ENCODE peak calls at places on chromosomes 3 and 15, in seven cellular contexts. P is left ventricle myocardium inferior, T is cardiac muscle cell, M is PC-3, Z is fibroblast of lung, L is IMR-90, Q is sigmoid colon. E is an unnamed sample. For H3K9me3 and H3K4me1, the result is how much of the 10 kb centered on the place peaks cover.

GRCh38 chr3:100245146-100245545 is 15.6 kb upstream of the TBC1D23 start:
- DNase-seq in P (no peak), Q (no peak), M (no peak), Z (no peak), L (peak), T (no peak), E (no peak)

GRCh38 chr3:69032137-69032536 is 18.7 kb upstream of the EOGT start:
- DNase-seq in M (peak), L (peak), T (no peak), Z (no peak), P (no peak), Q (no peak), E (no peak)

GRCh38 chr15:81813215-81813614 is 232.6 kb downstream of the MEX3B start:
- DNase-seq in T (no peak), Z (peak), P (no peak), Q (no peak), M (peak), L (no peak), E (no peak)

GRCh38 chr3:97910931-97911351 is 61.3 kb downstream of the RIOX2 start:
- DNase-seq in M (no peak), P (no peak), L (no peak), T (no peak), Z (no peak), Q (no peak), E (peak)

GRCh38 chr3:113507501-113508067 is 7.4 kb downstream of the SPICE1 start:
- DNase-seq in L (no peak), Z (no peak), T (no peak), Q (no peak), M (no peak), P (no peak), E (no peak)

GRCh38 chr3:118766306-118766669 is 268.4 kb downstream of the IGSF11 start:
- DNase-seq in P (no peak), M (no peak), L (no peak), Z (no peak), Q (no peak), T (no peak), E (no peak)

GRCh38 chr3:56911363-56911762 is 109.6 kb upstream of the ARHGEF3 start:
- DNase-seq in Q (no peak), P (no peak), M (no peak), T (peak), L (no peak), Z (no peak), E (no peak)

GRCh38 chr15:87846746-87847145 is 409.8 kb downstream of the NTRK3 start:
- DNase-seq in T (no peak), P (no peak), L (no peak), Z (no peak), M (no peak), Q (no peak), E (no peak)

GRCh38 chr3:45362768-45363167 is 25.6 kb upstream of the LARS2 start:
- DNase-seq in P (no peak), T (no peak), Z (peak), Q (no peak), M (peak), L (peak), E (no peak)

GRCh38 chr3:56732109-56732508 is 49.0 kb upstream of the TASOR start:
- DNase-seq in Q (no peak), M (no peak), Z (no peak), T (no peak), L (no peak), P (no peak), E (no peak)

GRCh38 chr15:41811432-41812195 is 16.3 kb upstream of the JMJD7 start:
- DNase-seq in Q (peak), L (peak), T (peak), P (peak), M (peak), Z (peak), E (peak)

GRCh38 chr3:102114264-102114979 is 265.1 kb downstream of the NFKBIZ start:
- DNase-seq in T (no peak), Q (no peak), M (no peak), L (no peak), Z (no peak), P (no peak), E (peak)

GRCh38 chr15:39133201-39133600 is 447.7 kb upstream of the THBS1 start:
- DNase-seq in M (peak), P (no peak), T (peak), Z (peak), Q (no peak), L (peak), E (no peak)

GRCh38 chr15:28208583-28208982 is 109.5 kb upstream of the OCA2 start:
- DNase-seq in P (peak), M (no peak), T (no peak), Q (no peak), L (no peak), Z (no peak), E (no peak)

GRCh38 chr15:85717212-85717611 is 77.5 kb downstream of the KLHL25 start:
- DNase-seq in M (no peak), T (no peak), L (no peak), Q (no peak), Z (no peak), P (no peak), E (no peak)

GRCh38 chr3:10149222-10149621 is 7.6 kb downstream of the VHL start:
- DNase-seq in L (no peak), M (no peak), Z (no peak), Q (no peak), T (no peak), P (no peak), E (no peak)

GRCh38 chr3:52381623-52382022 is 63.3 kb downstream of the SEMA3G start:
- DNase-seq in M (no peak), Q (no peak), P (no peak), L (no peak), Z (no peak), T (no peak), E (no peak)

GRCh38 chr3:4395448-4395847 is 71.6 kb downstream of the SUMF1 start:
- DNase-seq in T (no peak), Z (no peak), M (no peak), P (no peak), Q (no peak), L (peak), E (no peak)

GRCh38 chr3:168545591-168545990 is 449.9 kb upstream of the GOLIM4 start:
- DNase-seq in T (peak), Q (no peak), Z (peak), M (no peak), P (peak), L (peak), E (no peak)

GRCh38 chr3:58628823-58629562 is 37.6 kb downstream of the FAM3D start:
- DNase-seq in L (peak), P (no peak), Q (no peak), T (no peak), Z (peak), M (peak), E (no peak)

GRCh38 chr3:194472290-194472920 is 14.4 kb downstream of the ATP13A3 start:
- DNase-seq in Q (no peak), P (no peak), L (peak), Z (peak), M (peak), T (peak), E (no peak)

GRCh38 chr3:188578579-188579363 is 424.8 kb downstream of the LPP start:
- DNase-seq in Q (peak), Z (peak), P (peak), M (peak), L (peak), T (peak), E (no peak)

DNA sequence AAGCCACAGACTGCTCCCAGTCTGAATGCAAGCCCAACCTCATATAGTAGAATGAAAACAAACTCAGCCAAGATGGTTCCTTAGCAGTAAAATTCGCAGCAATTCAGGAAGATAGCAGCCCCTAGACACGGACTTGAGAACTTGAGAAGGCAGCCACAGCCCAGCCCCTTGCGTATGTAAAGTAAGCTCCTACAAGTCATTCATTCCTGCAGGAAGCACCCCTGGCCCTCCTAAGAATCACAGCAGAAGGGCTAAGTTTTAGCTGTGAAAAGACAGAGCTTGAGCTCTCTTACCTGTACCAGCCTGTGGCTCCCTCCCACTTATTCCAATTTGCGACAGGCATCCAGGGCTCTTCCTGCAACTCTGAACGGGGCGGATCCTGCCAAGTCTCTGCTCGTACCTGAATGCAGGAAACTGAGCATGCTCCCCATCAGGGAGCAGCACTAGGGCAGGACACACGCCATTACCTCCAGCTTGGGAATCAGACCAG is 136.4 kb downstream of the MAGI1 start:
- DNase-seq in T (peak), P (no peak), Z (no peak), M (no peak), Q (no peak), L (no peak), E (no peak)
- H3K4me3 ChIP-seq in T (no peak), P (no peak), Z (no peak), M (no peak), Q (peak), L (no peak), E (no peak)

GRCh38 chr3:21357241-21357640 is 393.8 kb downstream of the ZNF385D start:
- DNase-seq in M (no peak), Q (no peak), L (no peak), Z (peak), T (no peak), P (no peak), E (no peak)
- H3K9me3 ChIP-seq in M (under half), Q (under half), L (under half), Z (under half), T (under half), P (under half), E (under half)

DNA sequence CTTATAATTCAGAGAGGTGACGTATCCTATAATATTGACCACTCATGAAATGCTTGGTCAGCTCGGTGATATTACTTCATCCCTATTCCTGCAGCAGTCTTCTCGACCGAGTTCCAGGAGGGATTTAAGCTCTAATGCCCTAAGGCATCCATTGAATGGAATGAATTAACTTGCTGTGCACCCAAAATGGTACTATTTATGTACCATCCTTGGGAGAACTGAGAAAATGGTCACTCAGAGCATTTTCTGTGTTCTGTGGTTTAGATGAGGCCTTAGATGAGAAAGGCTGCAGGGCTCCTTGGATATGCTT is 637 bp downstream of the BLOC1S6 start:
- DNase-seq in P (no peak), Z (no peak), M (no peak), L (no peak), Q (no peak), T (no peak), E (no peak)
- H3K4me1 ChIP-seq in P (half or more), Z (under half), M (under half), L (under half), Q (under half), T (under half), E (under half)

GRCh38 chr15:25664761-25665160 is 198.4 kb downstream of the ATP10A start:
- DNase-seq in L (no peak), Q (no peak), T (no peak), M (peak), P (no peak), Z (no peak), E (no peak)
- H3K4me3 ChIP-seq in L (no peak), Q (no peak), T (no peak), M (no peak), P (no peak), Z (no peak), E (no peak)